ENCODE peak calls at places on chromosomes 12 and 14, in four cellular contexts. O is IMR-90, C is AG04449, M is mammary epithelial cell. G is an unnamed sample.

GRCh38 chr12:49762468-49762847 is 21.1 kb downstream of the TMBIM6 start:
- DNase-seq in C (no peak), M (no peak), O (no peak), G (no peak)

GRCh38 chr12:60752589-60752988 is 1156.8 kb downstream of the SLC16A7 start:
- DNase-seq in C (no peak), M (no peak), O (no peak), G (no peak)

GRCh38 chr12:88471641-88472040 is 108.6 kb downstream of the KITLG start:
- DNase-seq in O (peak), M (peak), C (no peak), G (peak)

GRCh38 chr12:76611533-76611932 is 52.0 kb upstream of the OSBPL8 start:
- DNase-seq in C (peak), O (peak), M (peak), G (peak)

GRCh38 chr12:457676-458075 is 2.1 kb upstream of the B4GALNT3 start:
- DNase-seq in C (no peak), O (no peak), M (no peak), G (no peak)

GRCh38 chr12:24838531-24838950 is 110.4 kb downstream of the BCAT1 start:
- DNase-seq in M (peak), C (peak), O (peak), G (peak)

GRCh38 chr12:95608252-95609033 is 57.2 kb upstream of the USP44 start:
- DNase-seq in C (no peak), O (peak), M (peak), G (peak)

GRCh38 chr12:59182660-59183455 is 262.6 kb upstream of the LRIG3 start:
- DNase-seq in M (no peak), O (peak), C (no peak), G (no peak)

GRCh38 chr14:90072350-90072749 is 10.6 kb downstream of the KCNK13 start:
- DNase-seq in M (no peak), O (no peak), C (no peak), G (no peak)

GRCh38 chr12:58241099-58241498 is 299.7 kb downstream of the ATP23 start:
- DNase-seq in C (no peak), O (no peak), M (no peak), G (no peak)

DNA sequence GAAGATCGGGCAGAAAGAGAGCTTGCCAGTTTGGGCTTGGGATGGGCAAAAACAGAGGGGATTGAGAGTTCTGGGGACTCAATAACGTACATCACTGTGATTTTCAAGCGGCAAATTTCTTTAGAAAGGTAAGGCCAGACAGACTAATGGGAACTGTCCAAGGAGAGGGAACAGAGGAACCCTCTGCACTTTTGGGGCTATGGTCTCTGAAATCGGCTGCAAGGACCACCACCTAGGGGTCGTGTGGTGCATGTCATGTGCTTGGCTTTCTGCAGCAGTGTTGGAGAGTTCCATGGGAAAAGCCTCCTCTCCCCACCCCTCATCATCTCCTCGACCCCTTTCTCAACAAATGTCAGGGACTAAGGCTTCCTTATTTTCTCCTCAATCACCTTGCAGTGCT is 79.6 kb downstream of the PPM1A start:
- DNase-seq in M (no peak), C (no peak), O (no peak), G (no peak)
- H3K4me3 ChIP-seq in M (no peak), C (no peak), O (no peak), G (no peak)

DNA sequence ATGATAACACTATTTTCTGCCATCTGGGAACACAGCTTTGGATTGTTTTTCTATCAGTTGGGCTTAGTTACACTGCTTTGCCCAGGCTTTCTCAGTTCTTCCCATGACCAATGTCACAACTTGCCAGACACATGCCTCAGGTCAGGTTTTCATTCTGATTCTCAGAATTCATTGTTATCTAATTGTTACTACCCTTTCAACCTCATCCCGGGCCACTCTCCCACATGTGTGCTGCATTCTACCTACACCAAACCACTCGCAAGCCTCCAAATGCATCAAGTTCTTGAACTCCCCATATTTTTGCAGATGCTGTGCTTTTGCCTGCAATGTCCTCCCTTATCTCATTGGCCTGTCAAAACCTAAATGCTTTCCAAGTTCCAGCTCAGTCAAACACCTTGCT is 36.3 kb downstream of the NELL2 start:
- DNase-seq in C (no peak), O (no peak), M (no peak), G (no peak)
- TF ChIP-seq CTCF in C (no peak), O (no peak), M (no peak), G (no peak)

GRCh38 chr12:121099779-121100178 is 32.9 kb upstream of the P2RX7 start:
- DNase-seq in M (no peak), O (no peak), C (no peak), G (no peak)

GRCh38 chr12:121095544-121096198 is 37.0 kb upstream of the P2RX7 start:
- DNase-seq in M (no peak), C (no peak), O (peak), G (peak)

GRCh38 chr12:121093487-121093891 is 39.2 kb upstream of the P2RX7 start:
- DNase-seq in C (no peak), M (no peak), O (no peak), G (no peak)

GRCh38 chr12:121092034-121092433 is 40.6 kb upstream of the P2RX7 start:
- DNase-seq in C (no peak), O (no peak), M (no peak), G (no peak)

GRCh38 chr12:121096199-121096798 is 36.4 kb upstream of the P2RX7 start:
- DNase-seq in M (no peak), O (no peak), C (no peak), G (no peak)
- H3K4me3 ChIP-seq in M (no peak), O (no peak), C (no peak), G (no peak)

GRCh38 chr14:22900088-22900799 is 17.2 kb downstream of the REM2 start:
- DNase-seq in C (no peak), M (peak), O (peak), G (peak)
- TF ChIP-seq CTCF in C (peak), M (peak), O (peak), G (peak)

GRCh38 chr12:6460751-6461371 is 9.0 kb downstream of the TAPBPL start:
- DNase-seq in M (no peak), C (no peak), O (no peak), G (no peak)

GRCh38 chr12:6461401-6462233 is 8.9 kb downstream of the VAMP1 start:
- DNase-seq in M (no peak), O (peak), C (no peak), G (no peak)

GRCh38 chr12:6463211-6463610 is 7.3 kb downstream of the VAMP1 start:
- DNase-seq in C (no peak), M (no peak), O (no peak), G (no peak)

GRCh38 chr12:6463858-6464257 is 6.6 kb downstream of the VAMP1 start:
- DNase-seq in M (no peak), O (no peak), C (no peak), G (no peak)

GRCh38 chr12:6462234-6462995 is 8.1 kb downstream of the VAMP1 start:
- DNase-seq in C (no peak), O (no peak), M (no peak), G (no peak)
- H3K4me3 ChIP-seq in C (no peak), O (no peak), M (no peak), G (no peak)

GRCh38 chr14:26896447-26896846 is 298.6 kb upstream of the NOVA1 start:
- DNase-seq in O (peak), C (no peak), M (no peak), G (peak)
- TF ChIP-seq CTCF in O (no peak), C (no peak), M (no peak), G (no peak)

DNA sequence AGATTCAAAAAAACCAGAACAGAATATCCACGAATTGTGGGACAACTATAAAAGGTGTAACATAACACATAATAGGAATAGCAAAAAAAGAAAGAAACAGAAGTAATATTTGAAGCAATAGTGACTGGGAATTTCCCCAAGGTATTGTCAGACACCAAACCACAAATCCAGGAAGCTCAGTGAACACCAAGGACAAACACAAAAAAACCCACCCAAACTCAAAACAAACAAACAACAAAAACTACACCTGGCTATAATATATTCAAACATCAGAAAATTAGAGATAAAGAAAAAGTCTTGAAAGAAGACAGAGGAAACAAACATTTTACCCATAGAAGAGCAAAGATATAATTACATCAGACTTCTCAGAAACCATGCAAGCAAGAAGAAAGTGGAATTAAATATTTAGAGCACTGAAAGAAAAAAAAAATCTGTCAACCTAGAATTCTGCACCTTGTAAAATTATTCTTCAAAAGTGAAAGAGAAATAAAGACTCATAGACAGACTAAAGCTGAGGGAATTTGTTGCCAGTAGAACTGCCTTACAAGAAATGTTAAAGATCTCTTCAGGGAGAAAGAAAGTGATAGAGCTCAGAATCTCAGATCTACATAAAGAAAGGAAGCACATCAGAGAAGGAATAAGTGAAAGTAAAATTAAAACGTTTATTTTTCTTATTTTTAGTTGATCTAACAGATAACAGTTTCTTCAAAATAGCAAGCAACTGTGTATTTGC is 12.1 kb upstream of the HMGA2 start:
- DNase-seq in M (no peak), C (no peak), O (no peak), G (no peak)
- H3K4me3 ChIP-seq in M (no peak), C (no peak), O (no peak), G (no peak)

GRCh38 chr12:10341892-10342509 is 34.3 kb downstream of the KLRD1 start:
- DNase-seq in O (no peak), M (peak), C (no peak), G (no peak)

DNA sequence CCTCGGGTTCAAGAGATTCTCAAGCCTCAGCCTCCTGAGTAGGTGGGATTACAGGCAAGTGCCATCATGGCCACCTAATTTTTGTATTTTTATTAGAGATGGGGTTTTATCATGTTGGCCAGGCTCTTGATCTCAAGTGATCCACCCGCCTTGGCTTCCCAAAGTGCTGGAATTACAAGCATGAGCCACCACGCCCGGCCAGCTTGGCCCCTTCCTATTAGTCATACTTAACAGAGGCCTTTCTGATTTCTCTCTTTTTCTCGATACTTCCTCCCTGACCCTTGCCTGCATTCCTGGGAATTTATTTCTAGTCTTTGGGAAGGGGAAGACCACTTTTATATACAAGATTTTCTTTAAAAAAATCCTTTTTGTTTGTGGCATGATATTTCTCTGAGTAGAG is 31.8 kb downstream of the KLRD1 start:
- DNase-seq in O (no peak), M (peak), C (no peak), G (peak)
- TF ChIP-seq CTCF in O (no peak), M (no peak), C (no peak), G (no peak)

GRCh38 chr12:30694971-30695326 is 720 bp downstream of the IPO8 start:
- DNase-seq in M (peak), O (peak), C (no peak), G (peak)

GRCh38 chr12:30696103-30696408 is 387 bp upstream of the IPO8 start:
- DNase-seq in C (no peak), M (no peak), O (no peak), G (no peak)

GRCh38 chr12:30695327-30696102 is at the start of gene IPO8:
- DNase-seq in C (no peak), M (peak), O (peak), G (peak)

GRCh38 chr12:30696943-30697342 is 1.3 kb upstream of the IPO8 start:
- DNase-seq in O (no peak), M (no peak), C (no peak), G (no peak)

DNA sequence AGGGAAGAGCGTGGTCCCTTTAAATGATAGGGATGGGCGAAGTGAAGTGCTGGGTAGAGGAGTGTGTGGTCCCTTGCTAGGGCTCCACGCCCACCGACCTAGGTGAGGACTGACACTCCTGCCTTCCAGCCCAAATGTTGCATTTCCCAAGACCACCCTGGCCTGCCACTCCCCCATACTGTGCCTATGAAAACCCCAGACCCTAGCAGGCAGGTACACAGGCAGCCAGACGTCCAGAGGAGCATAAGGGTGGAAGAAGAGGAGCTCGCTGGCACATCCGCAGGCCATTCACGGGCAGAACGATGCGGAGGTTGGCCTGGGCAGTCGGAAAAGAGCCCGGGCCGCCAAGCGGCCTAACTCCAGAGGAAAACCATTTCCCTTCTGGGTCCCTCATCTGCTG is 817 bp upstream of the IPO8 start:
- DNase-seq in C (no peak), O (no peak), M (no peak), G (no peak)
- H3K4me3 ChIP-seq in C (peak), O (no peak), M (no peak), G (peak)

DNA sequence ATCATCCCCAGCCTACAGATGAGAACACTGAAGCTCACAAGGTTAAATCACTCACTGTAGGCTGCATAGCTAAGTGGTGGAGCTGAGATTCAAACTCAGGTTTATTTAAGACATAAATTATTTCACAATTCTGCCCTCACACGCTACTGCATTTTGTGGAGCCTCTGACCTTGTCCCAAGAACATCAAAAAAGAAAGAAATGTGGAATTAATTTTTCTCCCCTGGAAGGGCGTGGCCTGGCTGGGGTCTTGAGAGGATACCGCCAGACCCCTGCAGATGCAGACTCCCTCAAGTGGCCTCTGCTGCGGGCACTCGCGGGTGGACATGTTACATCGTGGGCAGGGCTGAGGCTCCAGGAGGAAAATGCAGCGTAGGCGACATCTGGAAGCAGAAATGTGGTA is 40.6 kb downstream of the LTBP2 start:
- DNase-seq in C (no peak), M (no peak), O (peak), G (no peak)
- TF ChIP-seq CTCF in C (no peak), M (no peak), O (no peak), G (no peak)